ENCODE peak calls at places on chromosomes 12 and 14, in five cellular contexts. F, P, H, Q and Z are unnamed samples.

GRCh38 chr14:57549765-57550420 is 56.2 kb upstream of the CCDC198 start:
- DNase-seq in F (no peak), P (no peak), H (no peak), Q (no peak), Z (no peak)

GRCh38 chr14:20613094-20614037 is 22.2 kb upstream of the RNASE12 start:
- DNase-seq in F (peak; percentile 68), P (peak; percentile 97), H (peak; percentile 97), Q (peak; percentile 57), Z (no peak)

GRCh38 chr12:48514728-48515127 is 10.7 kb upstream of the OR8S1 start:
- DNase-seq in F (no peak), P (no peak), H (no peak), Q (no peak), Z (no peak)

GRCh38 chr12:45543887-45544286 is 185.6 kb upstream of the ARID2 start:
- DNase-seq in F (peak; percentile 33), P (peak; percentile 77), H (peak; percentile 62), Q (no peak), Z (no peak)

GRCh38 chr14:57486767-57487379 is 6.8 kb downstream of the CCDC198 start:
- DNase-seq in F (no peak), P (peak; percentile 17), H (peak; percentile 6), Q (no peak), Z (no peak)

GRCh38 chr12:67475725-67476124 is 172.8 kb upstream of the DYRK2 start:
- DNase-seq in F (no peak), P (peak; percentile 10), H (no peak), Q (no peak), Z (no peak)

GRCh38 chr12:96249196-96250118 is 55.3 kb downstream of the ELK3 start:
- DNase-seq in F (no peak), P (no peak), H (no peak), Q (no peak), Z (no peak)

GRCh38 chr14:99725774-99726537 is 41.9 kb downstream of the CYP46A1 start:
- DNase-seq in F (no peak), P (no peak), H (no peak), Q (no peak), Z (peak; percentile 19)

GRCh38 chr14:104322531-104323466 is 184.4 kb downstream of the KIF26A start:
- DNase-seq in F (no peak), P (no peak), H (no peak), Q (no peak), Z (no peak)

GRCh38 chr12:94762259-94762942 is 112.0 kb upstream of the TMCC3 start:
- DNase-seq in F (no peak), P (no peak), H (no peak), Q (no peak), Z (no peak)

GRCh38 chr14:54001189-54001878 is 44.7 kb upstream of the BMP4 start:
- DNase-seq in F (no peak), P (no peak), H (no peak), Q (no peak), Z (no peak)

GRCh38 chr14:81302613-81303012 is 81.9 kb upstream of the GTF2A1 start:
- DNase-seq in F (no peak), P (no peak), H (no peak), Q (no peak), Z (no peak)

GRCh38 chr12:10304161-10304574 is 3.5 kb upstream of the KLRD1 start:
- DNase-seq in F (no peak), P (peak; percentile 22), H (peak; percentile 63), Q (no peak), Z (no peak)

GRCh38 chr12:112013601-112014402 is 576 bp downstream of the ERP29 start:
- DNase-seq in F (peak; percentile 29), P (peak; percentile 72), H (no peak), Q (no peak), Z (no peak)
- TF ChIP-seq CTCF in F (peak; percentile 37), P (no peak), H (no peak), Q (no peak), Z (no peak)

DNA sequence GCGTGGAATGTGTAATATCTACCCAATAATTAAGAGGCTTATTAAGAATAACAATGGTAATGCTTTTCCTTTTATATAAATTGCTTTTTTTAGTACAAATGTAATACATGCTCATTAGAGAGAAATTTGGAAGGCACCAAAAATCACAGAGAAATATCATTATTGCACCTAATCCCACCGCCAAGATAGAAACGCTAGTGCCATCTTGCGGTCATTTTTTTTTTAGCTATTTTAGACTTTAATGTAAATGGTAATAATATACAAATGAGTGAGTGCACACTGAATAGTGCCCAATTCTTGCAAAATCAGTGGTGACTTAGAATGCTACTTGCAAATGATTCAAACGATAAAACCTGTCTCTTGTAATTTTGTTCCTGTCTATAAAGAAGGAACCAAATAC is 576.8 kb upstream of the TMEM132C start:
- DNase-seq in F (no peak), P (no peak), H (no peak), Q (no peak), Z (no peak)
- TF ChIP-seq CTCF in F (peak; percentile 57), P (no peak), H (peak; percentile 38), Q (peak; percentile 18), Z (no peak)

GRCh38 chr12:98701166-98701565 is 56.1 kb downstream of the APAF1 start:
- DNase-seq in F (no peak), P (no peak), H (peak; percentile 0), Q (no peak), Z (no peak)

GRCh38 chr12:98697209-98697608 is 52.1 kb downstream of the APAF1 start:
- DNase-seq in F (no peak), P (no peak), H (no peak), Q (no peak), Z (no peak)

GRCh38 chr12:98696036-98696646 is 51.1 kb downstream of the APAF1 start:
- DNase-seq in F (no peak), P (no peak), H (no peak), Q (no peak), Z (no peak)

GRCh38 chr12:98699568-98699967 is 54.5 kb downstream of the APAF1 start:
- DNase-seq in F (no peak), P (no peak), H (no peak), Q (no peak), Z (no peak)

GRCh38 chr12:98698603-98699463 is 53.7 kb downstream of the APAF1 start:
- DNase-seq in F (no peak), P (peak; percentile 47), H (peak; percentile 11), Q (no peak), Z (no peak)
- TF ChIP-seq CTCF in F (no peak), P (peak; percentile 62), H (peak; percentile 76), Q (peak; percentile 43), Z (no peak)

GRCh38 chr12:110704750-110705149 is 15.8 kb upstream of the HVCN1 start:
- DNase-seq in F (no peak), P (no peak), H (no peak), Q (no peak), Z (no peak)
- TF ChIP-seq CTCF in F (peak; percentile 41), P (no peak), H (peak; percentile 30), Q (no peak), Z (no peak)